ENCODE peak calls at places on chromosomes 6 and 20, in nine cellular contexts. U is HCT116, I is neural progenitor cell, C is mammary epithelial cell, G is fibroblast of lung, T is PC-3, W is GM12878, Z is MM.1S, B is GM23248. F is an unnamed sample.
A peak's percentile ranks its signal among the peaks of the same experiment; 100 is the strongest.

GRCh38 chr20:44772636-44773035 is 27.0 kb downstream of the KCNK15 start:
- DNase-seq in U (no peak), I (no peak), C (peak; percentile 54), G (no peak), T (no peak), W (no peak), Z (no peak), B (no peak), F (no peak)

GRCh38 chr20:18978311-18978710 is 164.7 kb downstream of the SCP2D1 start:
- DNase-seq in U (no peak), I (no peak), C (no peak), G (no peak), T (no peak), W (no peak), Z (no peak), B (no peak), F (no peak)

GRCh38 chr20:47668313-47669156 is 116.7 kb downstream of the SULF2 start:
- DNase-seq in U (no peak), I (no peak), C (no peak), G (no peak), T (no peak), W (no peak), Z (no peak), B (no peak), F (no peak)

GRCh38 chr6:163872335-163872734 is 457.8 kb downstream of the QKI start:
- DNase-seq in U (no peak), I (no peak), C (no peak), G (peak; percentile 90), T (peak; percentile 23), W (no peak), Z (no peak), B (peak; percentile 3), F (peak; percentile 37)

GRCh38 chr6:158938811-158939254 is 61.2 kb downstream of the RSPH3 start:
- DNase-seq in U (peak; percentile 24), I (peak; percentile 20), C (no peak), G (no peak), T (no peak), W (no peak), Z (no peak), B (peak; percentile 73), F (no peak)

GRCh38 chr20:22581437-22582385 is 2.7 kb downstream of the FOXA2 start:
- DNase-seq in U (no peak), I (peak; percentile 61), C (no peak), G (no peak), T (no peak), W (no peak), Z (no peak), B (no peak), F (no peak)

GRCh38 chr20:25220021-25220730 is 24.7 kb downstream of the ENTPD6 start:
- DNase-seq in U (no peak), I (peak; percentile 41), C (no peak), G (no peak), T (no peak), W (no peak), Z (no peak), B (no peak), F (no peak)

GRCh38 chr20:25218492-25218891 is 23.0 kb downstream of the ENTPD6 start:
- DNase-seq in U (no peak), I (no peak), C (no peak), G (no peak), T (no peak), W (no peak), Z (no peak), B (no peak), F (no peak)

GRCh38 chr6:123962508-123962907 is 158.8 kb downstream of the NKAIN2 start:
- DNase-seq in U (no peak), I (no peak), C (peak; percentile 18), G (no peak), T (peak; percentile 1), W (no peak), Z (no peak), B (no peak), F (no peak)

GRCh38 chr6:159701413-159701999 is 8.5 kb upstream of the SOD2 start:
- DNase-seq in U (no peak), I (no peak), C (peak; percentile 94), G (peak; percentile 96), T (peak; percentile 77), W (no peak), Z (no peak), B (peak; percentile 92), F (no peak)

GRCh38 chr6:80214436-80215022 is 108.1 kb downstream of the BCKDHB start:
- DNase-seq in U (peak; percentile 22), I (peak; percentile 74), C (peak; percentile 28), G (peak; percentile 76), T (peak; percentile 67), W (no peak), Z (peak; percentile 49), B (peak; percentile 88), F (peak; percentile 70)

GRCh38 chr6:36852481-36853147 is 13.4 kb upstream of the CPNE5 start:
- DNase-seq in U (no peak), I (no peak), C (peak; percentile 61), G (peak; percentile 67), T (peak; percentile 20), W (no peak), Z (no peak), B (peak; percentile 92), F (no peak)
- H3K9ac ChIP-seq in U (no peak overlapping the region), I (no peak overlapping the region), C (no peak overlapping the region), G (no peak overlapping the region), T (no peak overlapping the region), W (no peak overlapping the region), Z (no peak overlapping the region), B (peak overlapping the region; percentile 55), F (peak overlapping the region; percentile 26)

GRCh38 chr6:77451466-77451865 is 11.8 kb downstream of the HTR1B start:
- DNase-seq in U (no peak), I (no peak), C (no peak), G (no peak), T (no peak), W (no peak), Z (no peak), B (no peak), F (no peak)
- TF ChIP-seq EZH2 in U (no peak), I (no peak), C (no peak), G (no peak), T (no peak), W (no peak), Z (no peak), B (no peak), F (no peak)

DNA sequence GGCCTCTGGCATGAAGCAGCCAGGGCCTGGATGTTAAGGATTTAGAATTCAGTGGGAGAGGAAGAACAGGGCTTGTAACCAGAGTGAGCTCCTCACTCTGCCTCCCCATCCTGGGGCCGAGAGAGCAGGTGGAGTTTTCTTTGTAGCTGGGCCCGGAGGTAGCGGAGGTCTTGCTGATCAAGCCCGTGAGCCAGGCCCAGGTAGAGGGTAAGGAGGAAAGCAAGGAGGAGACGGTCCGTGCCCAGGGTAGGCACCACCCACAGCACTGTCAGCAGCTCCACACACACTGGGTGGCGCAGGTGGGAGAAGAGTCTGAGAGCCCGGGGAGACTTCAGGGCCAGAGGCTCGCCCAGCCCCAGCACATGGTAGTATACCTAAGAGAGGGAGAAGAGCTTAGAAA is 2.1 kb upstream of the PPP1R18 start:
- DNase-seq in U (no peak), I (no peak), C (no peak), G (no peak), T (no peak), W (no peak), Z (no peak), B (no peak), F (no peak)
- H3K9ac ChIP-seq in U (peak overlapping the region; percentile 95), I (no peak overlapping the region), C (peak overlapping the region; percentile 90), G (peak overlapping the region; percentile 91), T (peak overlapping the region; percentile 98), W (peak overlapping the region; percentile 75), Z (no peak overlapping the region), B (peak overlapping the region; percentile 100), F (no peak overlapping the region)

GRCh38 chr20:43187476-43188233 is 2.1 kb downstream of the PTPRT start:
- DNase-seq in U (peak; percentile 8), I (peak; percentile 77), C (peak; percentile 29), G (peak; percentile 54), T (peak; percentile 79), W (no peak), Z (peak; percentile 72), B (peak; percentile 73), F (peak; percentile 12)
- TF ChIP-seq EZH2 in U (no peak), I (peak; percentile 11), C (no peak), G (no peak), T (no peak), W (no peak), Z (no peak), B (no peak), F (no peak)

DNA sequence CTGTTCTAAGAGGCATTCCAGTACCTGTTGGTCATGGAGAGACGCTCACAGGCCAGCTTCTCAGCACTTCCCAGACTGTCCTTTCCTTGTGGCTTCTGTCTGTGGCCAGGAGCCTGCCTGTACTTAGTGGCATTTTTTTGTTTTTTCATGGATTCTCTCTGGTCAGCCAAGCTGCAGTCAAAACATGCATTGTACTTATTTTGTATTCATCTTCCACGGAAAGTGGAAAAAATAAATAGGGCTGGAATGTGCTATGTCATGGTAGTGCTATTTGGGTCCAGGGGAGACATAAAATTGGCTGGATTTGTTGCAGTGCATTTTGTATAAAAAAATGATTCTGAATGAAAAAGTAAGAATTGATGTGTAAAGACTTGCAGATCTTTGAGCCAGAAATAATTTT is 29.1 kb downstream of the ZDHHC14 start:
- DNase-seq in U (no peak), I (no peak), C (no peak), G (no peak), T (no peak), W (no peak), Z (no peak), B (no peak), F (no peak)
- H3K9ac ChIP-seq in U (no peak overlapping the region), I (no peak overlapping the region), C (no peak overlapping the region), G (no peak overlapping the region), T (no peak overlapping the region), W (no peak overlapping the region), Z (no peak overlapping the region), B (no peak overlapping the region), F (no peak overlapping the region)